ENCODE peak calls at places on chromosome 13, in six cellular contexts. N is GDM1; G is NCI-H1105 treated with DMSO at 0.1 percent for 48 hours; C is ELR; O is stimulated activated CD4-positive, alpha-beta T cell treated with anti-CD3 and anti-CD28 coated beads, Interleukin-15, amount 100 ng/mL, for 1 hour; B is adipocyte. A is an unnamed sample.

GRCh38 chr13:54980651-54981050 is 1952.0 kb downstream of the OLFM4 start:
- DNase-seq in C (no peak), G (no peak), N (no peak), B (no peak), O (no peak), A (no peak)

GRCh38 chr13:48542581-48543341 is 9.9 kb upstream of the RCBTB2 start:
- DNase-seq in C (peak), N (no peak), O (no peak), G (peak), B (peak), A (peak)

GRCh38 chr13:41588899-41589298 is 131.5 kb downstream of the RGCC start:
- DNase-seq in G (no peak), C (peak), B (peak), O (peak), N (peak), A (no peak)

GRCh38 chr13:48401480-48401879 is 11.4 kb downstream of the LPAR6 start:
- DNase-seq in B (peak), G (no peak), N (no peak), C (no peak), O (no peak), A (no peak)

GRCh38 chr13:98507060-98507797 is 69.7 kb downstream of the STK24 start:
- DNase-seq in O (no peak), B (peak), G (peak), C (no peak), N (no peak), A (peak)

GRCh38 chr13:35157143-35157755 is 215.2 kb downstream of the NBEA start:
- DNase-seq in C (peak), G (peak), O (no peak), N (peak), B (peak), A (peak)

GRCh38 chr13:114009590-114010400 is 35.9 kb upstream of the C13orf46 start:
- DNase-seq in N (no peak), G (no peak), B (no peak), C (no peak), O (no peak), A (no peak)

GRCh38 chr13:97275265-97275664 is 53.1 kb downstream of the MBNL2 start:
- DNase-seq in O (no peak), C (peak), G (peak), B (peak), N (no peak), A (no peak)

GRCh38 chr13:74246398-74246975 is 112.3 kb upstream of the KLF12 start:
- DNase-seq in B (no peak), N (no peak), O (no peak), G (no peak), C (no peak), A (no peak)

A was measured in Calu3.